ENCODE peak calls at places on chromosomes 2 and 18, in four cellular contexts. M is AG04450, A is fibroblast of villous mesenchyme, G is astrocyte of the spinal cord. I is an unnamed sample.

GRCh38 chr18:47262397-47263196 is 11.1 kb upstream of the SKOR2 start:
- DNase-seq in A (no peak), G (no peak), M (no peak), I (no peak)

GRCh38 chr2:215946581-215946980 is 66.8 kb downstream of the MREG start:
- DNase-seq in A (no peak), G (no peak), M (no peak), I (no peak)

GRCh38 chr2:218168016-218168415 is 1.3 kb upstream of the CXCR1 start:
- DNase-seq in M (no peak), A (no peak), G (no peak), I (no peak)

GRCh38 chr2:62705859-62706720 is 577 bp downstream of the EHBP1 start:
- DNase-seq in M (no peak), G (peak), A (peak), I (peak)

GRCh38 chr2:135473567-135473966 is 57.5 kb downstream of the ZRANB3 start:
- DNase-seq in A (peak), G (peak), M (no peak), I (peak)

GRCh38 chr2:9765611-9766531 is 77.4 kb upstream of the TAF1B start:
- DNase-seq in M (no peak), G (no peak), A (no peak), I (no peak)

GRCh38 chr18:21853020-21853419 is 112.4 kb downstream of the MIB1 start:
- DNase-seq in A (peak), M (peak), G (peak), I (peak)

GRCh38 chr2:151315381-151315903 is 26.0 kb upstream of the NMI start:
- DNase-seq in G (peak), A (peak), M (no peak), I (no peak)

GRCh38 chr2:228180126-228181097 is 1.1 kb downstream of the SPHKAP start:
- DNase-seq in G (no peak), M (no peak), A (no peak), I (no peak)

GRCh38 chr18:10745971-10746370 is 220.1 kb downstream of the NAPG start:
- DNase-seq in G (no peak), A (peak), M (no peak), I (no peak)

GRCh38 chr2:589551-589950 is 87.7 kb downstream of the TMEM18 start:
- DNase-seq in A (no peak), M (no peak), G (no peak), I (no peak)

GRCh38 chr2:196170202-196170680 is 1.1 kb downstream of the STK17B start:
- DNase-seq in A (peak), M (peak), G (peak), I (peak)

GRCh38 chr2:110931648-110932047 is 189.1 kb upstream of the BCL2L11 start:
- DNase-seq in G (no peak), A (peak), M (no peak), I (peak)

GRCh38 chr18:76491436-76491800 is 3.6 kb downstream of the ZNF516 start:
- DNase-seq in M (no peak), A (peak), G (peak), I (peak)

GRCh38 chr2:383173-383572 is 95.3 kb upstream of the ALKAL2 start:
- DNase-seq in G (no peak), A (no peak), M (no peak), I (no peak)

GRCh38 chr18:78875268-78875997 is 104.2 kb upstream of the SALL3 start:
- DNase-seq in M (no peak), A (no peak), G (no peak), I (peak)

GRCh38 chr2:64202206-64202864 is 58.1 kb upstream of the PELI1 start:
- DNase-seq in G (peak), M (peak), A (peak), I (peak)

GRCh38 chr2:24886640-24887324 is 33.3 kb downstream of the ADCY3 start:
- DNase-seq in G (no peak), M (no peak), A (peak), I (no peak)

GRCh38 chr2:119178811-119179601 is 20.5 kb upstream of the C1QL2 start:
- DNase-seq in M (no peak), G (no peak), A (no peak), I (no peak)

GRCh38 chr18:35926884-35927283 is 45.6 kb upstream of the RMP24 start:
- DNase-seq in A (no peak), M (no peak), G (no peak), I (no peak)

GRCh38 chr2:15155959-15156574 is 405.1 kb downstream of the NBAS start:
- DNase-seq in A (no peak), M (no peak), G (no peak), I (no peak)

GRCh38 chr2:62808554-62808953 is 103.0 kb downstream of the EHBP1 start:
- DNase-seq in M (no peak), G (no peak), A (no peak), I (no peak)

GRCh38 chr2:215966951-215967350 is 46.4 kb downstream of the MREG start:
- DNase-seq in G (no peak), M (no peak), A (no peak), I (no peak)

GRCh38 chr18:21820811-21821143 is 80.2 kb downstream of the MIB1 start:
- DNase-seq in G (no peak), M (no peak), A (no peak), I (no peak)

GRCh38 chr2:213490087-213490486 is 205.8 kb downstream of the SPAG16 start:
- DNase-seq in A (no peak), G (no peak), M (no peak), I (no peak)

GRCh38 chr2:27582129-27582694 is 630 bp upstream of the ZNF512 start:
- DNase-seq in M (no peak), G (no peak), A (no peak), I (no peak)

GRCh38 chr2:84458436-84459027 is 548 bp downstream of the SUCLG1 start:
- DNase-seq in M (no peak), G (no peak), A (peak), I (peak)

GRCh38 chr2:210227689-210228088 is 2.4 kb upstream of the ACADL start:
- DNase-seq in A (no peak), M (no peak), G (no peak), I (no peak)

GRCh38 chr2:222919841-222920609 is 59.2 kb downstream of the ACSL3 start:
- DNase-seq in A (peak), G (peak), M (peak), I (peak)

GRCh38 chr2:234335676-234336228 is 161.1 kb downstream of the ARL4C start:
- DNase-seq in M (no peak), A (peak), G (peak), I (peak)

GRCh38 chr2:241378816-241379215 is 22.7 kb downstream of the FARP2 start:
- DNase-seq in G (no peak), A (no peak), M (no peak), I (no peak)

GRCh38 chr2:241373449-241373848 is 17.4 kb downstream of the FARP2 start:
- DNase-seq in M (no peak), G (no peak), A (no peak), I (no peak)

GRCh38 chr2:241379481-241380480 is 23.7 kb downstream of the FARP2 start:
- DNase-seq in G (peak), A (peak), M (no peak), I (peak)

GRCh38 chr2:241375300-241375699 is 19.2 kb downstream of the FARP2 start:
- DNase-seq in G (no peak), M (no peak), A (no peak), I (no peak)

GRCh38 chr2:241376808-241377207 is 20.7 kb downstream of the FARP2 start:
- DNase-seq in A (peak), M (no peak), G (peak), I (no peak)
- TF ChIP-seq CTCF in A (no peak), M (no peak), G (no peak), I (no peak)

GRCh38 chr18:55400590-55401274 is 187.3 kb downstream of the TCF4 start:
- DNase-seq in M (no peak), G (peak), A (peak), I (peak)
- H3K4me3 ChIP-seq in M (no peak), G (peak), A (peak), I (peak)

GRCh38 chr18:13998571-13998970 is 83.2 kb upstream of the MC2R start:
- DNase-seq in M (no peak), G (no peak), A (no peak), I (no peak)
- TF ChIP-seq CTCF in M (no peak), G (no peak), A (no peak), I (no peak)

GRCh38 chr2:54757496-54757895 is 34.0 kb downstream of the EML6 start:
- DNase-seq in G (peak), M (no peak), A (peak), I (peak)
- H3K4me3 ChIP-seq in G (no peak), M (no peak), A (no peak), I (no peak)

GRCh38 chr2:164847966-164848365 is 6.3 kb upstream of the COBLL1 start:
- DNase-seq in M (no peak), G (no peak), A (peak), I (no peak)
- TF ChIP-seq CTCF in M (no peak), G (no peak), A (no peak), I (no peak)

DNA sequence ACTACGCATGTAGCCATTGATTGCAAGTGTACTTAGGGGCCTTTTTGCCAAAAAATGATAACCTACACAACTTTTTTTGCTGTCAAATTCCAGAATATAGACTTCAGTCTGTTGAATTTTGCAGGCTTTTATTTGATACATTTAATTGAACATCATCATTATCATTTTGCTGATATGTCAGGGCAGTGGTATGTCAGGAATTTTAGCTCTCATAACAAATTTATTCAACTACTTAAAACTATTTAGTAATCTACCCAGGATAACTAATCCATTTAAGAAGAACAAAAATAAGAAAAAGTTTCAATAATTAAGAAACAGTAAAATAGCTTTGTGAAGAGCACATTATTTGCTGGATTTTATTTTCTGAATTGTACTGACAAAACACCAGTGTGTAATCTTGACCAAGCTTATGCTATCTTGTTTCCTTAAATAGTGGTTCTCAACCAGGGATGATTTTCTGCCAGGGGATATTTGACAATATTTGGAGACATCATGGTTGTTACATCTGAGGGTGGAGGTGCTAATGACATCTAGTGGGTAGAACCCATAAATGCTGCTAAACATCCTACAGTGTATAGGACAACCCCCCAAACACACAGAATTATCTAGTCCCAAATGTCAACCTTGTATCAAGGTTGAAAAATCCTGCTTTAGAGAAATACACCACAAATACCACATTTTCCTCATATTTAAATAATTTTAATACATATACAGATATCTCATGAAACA is 12.1 kb upstream of the TTN start:
- DNase-seq in M (no peak), G (no peak), A (no peak), I (peak)
- H3K4me3 ChIP-seq in M (no peak), G (no peak), A (no peak), I (no peak)

GRCh38 chr2:237613679-237614078 is 13.7 kb upstream of the LRRFIP1 start:
- DNase-seq in M (no peak), A (no peak), G (no peak), I (no peak)
- TF ChIP-seq CTCF in M (no peak), A (no peak), G (no peak), I (no peak)

I was measured in choroid plexus epithelial cell.